ENCODE peak calls at places on chromosomes 13 and 19, in eight cellular contexts. P, J, U, E, A, D, V and Z are unnamed samples.

GRCh38 chr13:99307648-99308339 is 595 bp upstream of the GPR183 start:
- DNase-seq in E (peak), V (no peak), P (no peak), A (peak), D (no peak), J (peak), U (no peak), Z (no peak)

GRCh38 chr13:101230271-101230890 is 185.9 kb downstream of the NALCN start:
- DNase-seq in J (no peak), V (no peak), U (no peak), P (no peak), E (no peak), D (no peak), A (no peak), Z (no peak)

GRCh38 chr19:49528211-49528771 is 488 bp downstream of the RCN3 start:
- DNase-seq in J (no peak), P (no peak), D (no peak), U (no peak), A (no peak), E (no peak), V (no peak), Z (no peak)

GRCh38 chr13:37263881-37264280 is 158.4 kb upstream of the CSNK1A1L start:
- DNase-seq in U (peak), P (no peak), J (no peak), D (no peak), V (no peak), A (no peak), E (no peak), Z (no peak)

GRCh38 chr19:1967087-1967608 is 26.2 kb downstream of the CSNK1G2 start:
- DNase-seq in U (no peak), D (no peak), E (no peak), J (no peak), V (no peak), A (no peak), P (no peak), Z (no peak)

GRCh38 chr13:27797228-27797624 is 4.9 kb downstream of the GSX1 start:
- DNase-seq in V (no peak), D (no peak), P (no peak), E (no peak), A (peak), U (peak), J (no peak), Z (no peak)

GRCh38 chr19:29872224-29872731 is 60.5 kb downstream of the CCNE1 start:
- DNase-seq in U (peak), D (no peak), P (no peak), V (no peak), A (peak), E (no peak), J (no peak), Z (no peak)

GRCh38 chr13:29081036-29081435 is 260.9 kb downstream of the MTUS2 start:
- DNase-seq in E (no peak), J (no peak), D (peak), V (no peak), P (no peak), U (no peak), A (no peak), Z (no peak)

GRCh38 chr13:27988520-27988919 is at the start of gene URAD:
- DNase-seq in A (no peak), U (no peak), P (no peak), E (no peak), J (no peak), V (no peak), D (no peak), Z (no peak)

GRCh38 chr13:30065181-30065580 is 214.8 kb upstream of the UBL3 start:
- DNase-seq in D (no peak), V (no peak), A (no peak), U (no peak), E (no peak), J (no peak), P (no peak), Z (no peak)

GRCh38 chr19:31356587-31357314 is 7.5 kb upstream of the TSHZ3 start:
- DNase-seq in V (peak), J (peak), P (peak), D (no peak), E (no peak), U (peak), A (peak), Z (no peak)

GRCh38 chr19:17259118-17259780 is 5.3 kb downstream of the USHBP1 start:
- DNase-seq in D (no peak), V (no peak), P (no peak), E (no peak), U (no peak), A (no peak), J (no peak), Z (no peak)

GRCh38 chr13:77751513-77752456 is 54.3 kb downstream of the SLAIN1 start:
- DNase-seq in V (no peak), D (peak), U (peak), J (peak), P (peak), A (peak), E (no peak), Z (no peak)

GRCh38 chr19:752652-753517 is 2.0 kb downstream of the MISP start:
- DNase-seq in V (no peak), J (peak), P (peak), D (no peak), A (no peak), E (no peak), U (no peak), Z (peak)

GRCh38 chr19:2260341-2260751 is 4.1 kb upstream of the JSRP1 start:
- DNase-seq in J (no peak), V (no peak), U (no peak), E (no peak), P (peak), A (no peak), D (peak), Z (no peak)

GRCh38 chr19:27805848-27806247 is 1407.1 kb downstream of the UQCRFS1 start:
- DNase-seq in U (no peak), J (no peak), E (no peak), A (no peak), V (peak), D (no peak), P (no peak), Z (no peak)

GRCh38 chr13:23695196-23695595 is 125.0 kb downstream of the TNFRSF19 start:
- DNase-seq in J (no peak), D (no peak), P (no peak), U (no peak), A (no peak), E (no peak), V (no peak), Z (no peak)

GRCh38 chr13:82739881-82740280 is 1142.4 kb downstream of the SLITRK1 start:
- DNase-seq in A (no peak), D (no peak), P (no peak), U (no peak), E (no peak), V (no peak), J (no peak), Z (no peak)
- TF ChIP-seq CTCF in A (peak), D (no peak), P (no peak), U (peak), E (peak), V (no peak), J (no peak), Z (peak)

DNA sequence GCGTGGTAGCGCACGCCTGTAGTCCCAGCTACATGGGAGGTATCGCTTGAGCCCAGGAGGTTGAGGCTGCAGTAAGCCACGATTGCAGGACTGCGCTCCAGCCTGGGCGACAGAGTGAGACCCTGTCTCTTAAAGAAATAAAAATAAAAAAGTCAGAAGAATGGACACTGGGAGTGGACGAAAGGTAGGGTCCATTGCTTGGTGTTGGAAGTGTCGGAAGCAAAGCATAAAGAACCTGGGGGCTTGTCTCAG is 392 bp upstream of the ARHGAP33 start:
- DNase-seq in P (no peak), U (no peak), J (no peak), A (no peak), V (no peak), E (no peak), D (no peak), Z (no peak)
- H3K4me3 ChIP-seq in P (peak), U (peak), J (peak), A (peak), V (peak), E (peak), D (peak), Z (peak)

GRCh38 chr19:51811344-51811743 is 16.4 kb downstream of the FPR3 start:
- DNase-seq in E (no peak), U (no peak), P (no peak), J (peak), D (no peak), A (no peak), V (no peak), Z (no peak)

GRCh38 chr19:51808333-51808986 is 13.5 kb downstream of the FPR3 start:
- DNase-seq in U (no peak), D (no peak), P (no peak), V (no peak), A (no peak), J (no peak), E (no peak), Z (no peak)

GRCh38 chr19:51807925-51808324 is 13.0 kb downstream of the FPR3 start:
- DNase-seq in P (no peak), D (no peak), U (no peak), V (no peak), E (no peak), A (no peak), J (no peak), Z (no peak)

GRCh38 chr19:51809787-51810186 is 14.8 kb downstream of the FPR3 start:
- DNase-seq in J (no peak), U (no peak), E (no peak), V (no peak), A (no peak), P (no peak), D (no peak), Z (no peak)

DNA sequence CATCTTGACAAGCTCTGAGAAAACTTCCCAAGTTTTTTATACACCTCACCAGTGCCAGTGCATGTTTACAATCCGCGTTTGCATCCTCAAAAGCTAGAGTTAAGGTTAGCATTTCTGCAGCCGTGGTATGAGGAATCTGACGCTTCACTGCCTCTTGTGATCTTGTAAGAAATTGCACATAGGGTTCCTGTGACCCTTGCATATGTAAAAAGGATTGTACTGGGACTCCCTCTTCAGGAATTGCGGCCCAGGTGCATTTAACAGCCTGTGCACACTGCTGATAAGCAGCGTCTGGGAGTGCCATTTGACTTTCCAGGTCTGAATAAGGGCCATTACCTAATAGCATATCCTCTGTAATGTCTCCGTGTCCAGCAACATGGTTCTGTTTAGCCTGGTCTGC is 15.3 kb downstream of the FPR3 start:
- DNase-seq in V (no peak), A (no peak), D (no peak), E (no peak), U (no peak), J (no peak), P (no peak), Z (no peak)
- TF ChIP-seq CTCF in V (peak), A (no peak), D (no peak), E (no peak), U (no peak), J (peak), P (no peak), Z (no peak)

GRCh38 chr19:43781630-43782310 is 997 bp upstream of the KCNN4 start:
- DNase-seq in J (no peak), U (no peak), A (no peak), V (no peak), P (no peak), E (no peak), D (peak), Z (no peak)

GRCh38 chr19:43779147-43779819 is 1.5 kb downstream of the KCNN4 start:
- DNase-seq in A (no peak), E (no peak), P (peak), D (no peak), J (peak), U (no peak), V (no peak), Z (no peak)

GRCh38 chr19:43780706-43781525 is at the start of gene KCNN4:
- DNase-seq in V (no peak), P (peak), A (no peak), E (no peak), U (no peak), D (peak), J (no peak), Z (no peak)

GRCh38 chr19:43778651-43779050 is 2.1 kb downstream of the KCNN4 start:
- DNase-seq in U (no peak), P (peak), D (peak), A (no peak), J (no peak), E (no peak), V (no peak), Z (no peak)

GRCh38 chr19:43779820-43780219 is 953 bp downstream of the KCNN4 start:
- DNase-seq in J (no peak), P (peak), A (no peak), E (no peak), D (peak), U (no peak), V (no peak), Z (no peak)
- H3K4me3 ChIP-seq in J (peak), P (peak), A (no peak), E (no peak), D (peak), U (no peak), V (no peak), Z (no peak)

GRCh38 chr13:108345016-108345415 is 75.5 kb downstream of the TNFSF13B start:
- DNase-seq in E (no peak), U (peak), A (no peak), J (no peak), D (no peak), P (no peak), V (no peak), Z (no peak)

GRCh38 chr13:108346376-108346775 is 76.9 kb downstream of the TNFSF13B start:
- DNase-seq in A (no peak), P (no peak), U (no peak), E (no peak), J (no peak), V (peak), D (no peak), Z (no peak)

GRCh38 chr13:108342369-108343289 is 73.1 kb downstream of the TNFSF13B start:
- DNase-seq in P (no peak), A (peak), E (no peak), U (peak), D (no peak), J (no peak), V (no peak), Z (no peak)
- TF ChIP-seq CTCF in P (peak), A (peak), E (peak), U (peak), D (peak), J (peak), V (peak), Z (peak)

GRCh38 chr19:18320865-18321728 is 1.8 kb downstream of the LSM4 start:
- DNase-seq in V (no peak), J (peak), A (no peak), E (no peak), U (no peak), P (peak), D (no peak), Z (no peak)
- H3K4me3 ChIP-seq in V (no peak), J (no peak), A (no peak), E (no peak), U (peak), P (no peak), D (peak), Z (no peak)

GRCh38 chr13:51432576-51432975 is 20.3 kb downstream of the INTS6 start:
- DNase-seq in V (no peak), U (no peak), E (no peak), A (no peak), D (no peak), J (no peak), P (no peak), Z (no peak)

GRCh38 chr13:51437550-51438127 is 15.2 kb downstream of the INTS6 start:
- DNase-seq in P (no peak), A (no peak), J (no peak), E (no peak), D (no peak), U (no peak), V (no peak), Z (no peak)

DNA sequence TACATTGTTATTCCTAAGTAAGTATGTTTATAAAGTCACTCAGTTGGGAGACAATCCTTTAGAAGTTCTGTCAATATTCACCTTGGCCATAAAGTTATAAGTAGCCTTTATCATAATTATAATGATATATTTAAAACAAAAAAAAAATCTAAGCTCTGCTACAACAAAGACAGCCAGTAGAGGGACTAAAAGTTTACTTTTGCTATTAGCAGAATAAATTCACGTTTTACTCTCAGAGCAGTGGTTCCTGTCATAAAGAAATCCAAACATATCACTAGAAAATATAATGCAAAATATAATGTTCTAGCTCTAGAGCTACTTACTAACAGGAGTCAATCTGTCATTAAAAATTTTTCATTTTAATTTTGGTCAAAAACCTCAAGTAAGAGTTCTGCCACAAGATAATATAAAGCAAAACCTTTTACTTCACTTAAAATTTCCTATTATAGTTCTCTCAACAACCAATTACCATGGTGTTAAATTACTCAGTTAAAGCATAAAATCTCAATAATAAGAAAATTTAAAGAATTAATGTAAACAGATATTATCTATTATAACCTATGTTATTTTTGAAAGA is 17.7 kb downstream of the INTS6 start:
- DNase-seq in A (peak), U (no peak), E (no peak), D (peak), V (no peak), P (no peak), J (no peak), Z (no peak)
- TF ChIP-seq CTCF in A (peak), U (peak), E (peak), D (peak), V (peak), P (peak), J (peak), Z (peak)

GRCh38 chr13:52846567-52847321 is 1.7 kb downstream of the PCDH8 start:
- DNase-seq in D (no peak), E (no peak), U (peak), V (peak), P (peak), A (peak), J (peak), Z (no peak)

GRCh38 chr13:52847682-52848432 is 583 bp downstream of the PCDH8 start:
- DNase-seq in V (peak), U (peak), E (no peak), J (no peak), D (no peak), P (no peak), A (no peak), Z (no peak)

GRCh38 chr13:52847322-52847681 is 1.1 kb downstream of the PCDH8 start:
- DNase-seq in D (no peak), U (no peak), A (no peak), J (no peak), E (no peak), V (peak), P (no peak), Z (no peak)

GRCh38 chr13:52845334-52845761 is 3.1 kb downstream of the PCDH8 start:
- DNase-seq in D (no peak), U (peak), P (no peak), V (no peak), A (peak), E (no peak), J (no peak), Z (no peak)

DNA sequence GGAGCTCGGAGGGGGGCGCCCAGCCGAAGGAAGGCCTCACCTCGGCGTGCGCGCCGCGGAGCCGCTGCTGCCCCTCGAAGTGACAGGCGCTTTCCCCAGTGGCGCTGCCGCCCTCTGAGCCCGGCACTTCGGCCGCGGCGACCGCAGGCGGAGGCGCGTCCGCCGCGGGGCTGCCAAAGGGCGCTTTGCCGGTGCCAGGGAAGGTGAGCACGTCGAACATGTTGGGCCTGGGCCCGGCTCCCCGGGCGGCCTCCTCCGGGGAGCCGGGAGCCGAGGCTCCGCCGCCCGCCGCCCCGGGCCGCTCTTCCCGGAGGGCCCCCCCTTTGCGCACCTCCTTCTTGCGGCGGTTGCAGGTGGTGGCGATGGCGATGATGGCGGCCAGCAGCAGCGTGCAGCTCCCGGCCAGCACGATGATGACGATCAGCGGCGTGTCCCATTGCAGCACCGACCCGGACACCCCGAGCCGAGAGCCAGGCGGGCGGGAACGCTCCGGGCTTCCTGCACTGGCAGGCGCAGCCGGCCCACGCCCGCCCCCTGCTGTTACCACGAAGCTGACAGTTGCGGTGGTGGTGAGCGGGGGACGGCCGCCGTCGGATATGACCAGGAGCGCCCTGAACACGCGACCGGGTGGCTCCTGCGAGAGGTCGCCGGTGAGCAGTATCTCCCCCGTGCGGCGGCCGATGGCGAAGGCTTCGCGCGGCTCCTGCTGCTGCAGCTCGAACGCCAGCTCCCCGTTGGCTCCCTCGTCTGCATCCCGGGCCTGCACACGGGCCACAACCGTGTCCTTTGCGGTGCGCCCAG is 2.5 kb downstream of the PCDH8 start:
- DNase-seq in D (no peak), V (peak), U (peak), P (peak), J (peak), A (peak), E (no peak), Z (no peak)
- H3K4me3 ChIP-seq in D (no peak), V (no peak), U (peak), P (no peak), J (no peak), A (peak), E (no peak), Z (no peak)

GRCh38 chr19:55146648-55147218 is 2.3 kb downstream of the TNNT1 start:
- DNase-seq in U (peak), J (no peak), P (peak), A (peak), V (peak), E (no peak), D (peak), Z (no peak)
- TF ChIP-seq CTCF in U (no peak), J (no peak), P (no peak), A (no peak), V (no peak), E (no peak), D (no peak), Z (no peak)